ENCODE peak calls at places on chromosomes 12 and 14, in eight cellular contexts. J is HCT116; C is fibroblast of the aortic adventitia; G is neural progenitor cell; Z is bronchial epithelial cell; Q is stomach; I is CD8-positive, alpha-beta T cell; O is AG04450. Y is an unnamed sample.

GRCh38 chr12:70849265-70849960 is 71.1 kb downstream of the PTPRR start:
- DNase-seq in Z (peak; percentile 41), J (peak; percentile 16), I (no peak), Q (no peak), C (peak; percentile 87), G (no peak), O (no peak), Y (no peak)

GRCh38 chr12:25241171-25242020 is 9.3 kb downstream of the KRAS start:
- DNase-seq in G (peak; percentile 51), Z (peak; percentile 56), C (peak; percentile 79), O (no peak), I (peak; percentile 32), J (peak; percentile 18), Q (no peak), Y (no peak)

GRCh38 chr14:35046751-35047536 is 872 bp downstream of the FAM177A1 start:
- DNase-seq in O (no peak), G (no peak), Z (peak; percentile 50), Q (peak; percentile 58), I (no peak), C (peak; percentile 15), J (no peak), Y (peak; percentile 78)

GRCh38 chr12:22234561-22234960 is 99.9 kb downstream of the ST8SIA1 start:
- DNase-seq in J (no peak), O (no peak), C (peak; percentile 86), Q (no peak), G (no peak), Z (peak; percentile 55), I (no peak), Y (no peak)

GRCh38 chr14:65080954-65081747 is 21.2 kb downstream of the MAX start:
- DNase-seq in J (no peak), O (no peak), Z (no peak), Q (no peak), G (no peak), I (no peak), C (peak; percentile 30), Y (no peak)

GRCh38 chr12:109927622-109928021 is 27.5 kb downstream of the TCHP start:
- DNase-seq in C (peak; percentile 51), I (peak; percentile 34), G (peak; percentile 60), O (no peak), Z (peak; percentile 18), J (peak; percentile 28), Q (peak; percentile 27), Y (no peak)

GRCh38 chr12:122467983-122468382 is 32.7 kb downstream of the ZCCHC8 start:
- DNase-seq in I (no peak), J (no peak), C (no peak), O (no peak), G (no peak), Z (peak; percentile 99), Q (no peak), Y (peak; percentile 7)

GRCh38 chr14:22007278-22008097 is 333.9 kb upstream of the OR4E1 start:
- DNase-seq in G (no peak), I (no peak), C (no peak), Z (no peak), J (no peak), Q (no peak), O (no peak), Y (no peak)

GRCh38 chr14:59630281-59630963 is 53.8 kb upstream of the CCDC175 start:
- DNase-seq in Z (no peak), I (no peak), O (no peak), Q (no peak), G (peak; percentile 82), J (no peak), C (no peak), Y (no peak)

GRCh38 chr12:66061557-66062279 is 68.8 kb downstream of the LLPH start:
- DNase-seq in O (no peak), G (peak; percentile 50), C (no peak), Z (peak; percentile 10), I (no peak), Q (no peak), J (no peak), Y (no peak)

GRCh38 chr12:101935769-101936741 is 58.7 kb downstream of the DRAM1 start:
- DNase-seq in C (peak; percentile 99), Q (no peak), Z (peak; percentile 99), G (no peak), O (peak; percentile 93), J (no peak), I (no peak), Y (no peak)

GRCh38 chr14:60323199-60323891 is 74.3 kb downstream of the PPM1A start:
- DNase-seq in G (no peak), O (no peak), C (no peak), J (no peak), I (no peak), Z (no peak), Q (no peak), Y (no peak)

GRCh38 chr14:28671425-28671824 is 95.2 kb upstream of the FOXG1 start:
- DNase-seq in O (no peak), G (no peak), Z (peak; percentile 85), J (no peak), Q (no peak), C (peak; percentile 61), I (no peak), Y (no peak)

GRCh38 chr14:92263681-92264080 is 59.3 kb upstream of the SLC24A4 start:
- DNase-seq in Q (no peak), C (no peak), J (no peak), O (no peak), G (no peak), I (no peak), Z (no peak), Y (no peak)

GRCh38 chr14:92253381-92253894 is 69.5 kb upstream of the SLC24A4 start:
- DNase-seq in I (no peak), C (no peak), Q (no peak), O (no peak), Z (no peak), J (no peak), G (peak; percentile 45), Y (no peak)

GRCh38 chr14:92254786-92255185 is 68.2 kb upstream of the SLC24A4 start:
- DNase-seq in G (peak; percentile 72), O (peak; percentile 3), Q (no peak), C (peak; percentile 52), J (no peak), I (no peak), Z (no peak), Y (no peak)

GRCh38 chr14:92259613-92260357 is 63.2 kb upstream of the SLC24A4 start:
- DNase-seq in I (no peak), O (no peak), G (peak; percentile 34), Z (no peak), J (no peak), Q (no peak), C (no peak), Y (no peak)

GRCh38 chr14:92258934-92259333 is 64.0 kb upstream of the SLC24A4 start:
- DNase-seq in Z (no peak), I (no peak), G (no peak), J (no peak), C (no peak), Q (no peak), O (no peak), Y (no peak)
- H3K4me3 ChIP-seq in Z (no peak overlapping the region), I (no peak overlapping the region), G (no peak overlapping the region), J (no peak overlapping the region), C (no peak overlapping the region), Q (no peak overlapping the region), O (no peak overlapping the region), Y (no peak overlapping the region)

DNA sequence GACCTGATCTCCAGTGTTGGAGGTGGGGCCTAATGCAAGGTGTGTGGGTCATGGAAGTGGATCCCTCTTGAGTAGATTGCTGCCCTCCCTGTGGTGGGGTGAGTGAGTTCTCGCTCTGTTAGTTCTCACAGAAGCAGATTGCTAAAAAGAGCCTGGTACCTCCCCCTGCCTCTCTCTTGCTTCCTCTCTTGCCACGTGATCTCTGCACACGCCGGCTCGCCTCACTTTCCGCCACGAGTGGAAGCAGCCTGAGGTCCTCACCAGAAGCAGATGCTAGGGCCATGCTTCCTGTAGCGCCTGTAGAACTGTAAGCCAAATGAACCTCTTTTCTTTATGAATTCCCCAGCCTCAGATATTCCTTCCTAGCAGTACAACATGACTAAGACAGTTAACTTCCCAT is 76.1 kb downstream of the ETV6 start:
- DNase-seq in Z (peak; percentile 70), C (no peak), G (no peak), J (no peak), Q (no peak), O (no peak), I (no peak), Y (no peak)
- H3K4me3 ChIP-seq in Z (no peak overlapping the region), C (no peak overlapping the region), G (no peak overlapping the region), J (no peak overlapping the region), Q (no peak overlapping the region), O (no peak overlapping the region), I (no peak overlapping the region), Y (no peak overlapping the region)

DNA sequence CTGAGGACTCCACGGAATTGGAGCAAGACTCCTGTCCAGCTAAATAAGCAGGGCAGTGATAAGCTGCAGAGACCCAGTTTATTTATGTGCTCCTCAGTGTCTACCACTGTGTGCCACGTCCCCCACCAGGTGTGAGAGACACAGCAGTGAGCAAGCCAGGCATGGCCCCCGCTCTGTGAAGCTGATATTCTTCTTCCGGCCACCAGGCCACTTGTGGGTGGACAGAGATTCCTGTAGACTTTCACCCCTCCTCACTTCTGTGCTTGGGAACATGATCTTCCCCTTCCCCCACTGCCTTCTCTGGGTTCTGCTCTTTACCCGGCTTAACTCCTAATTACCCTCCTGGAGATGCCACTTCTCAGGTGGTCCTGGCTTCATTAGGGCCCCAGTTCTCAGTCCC is 21.2 kb downstream of the BRAP start:
- DNase-seq in G (peak; percentile 16), J (no peak), O (no peak), I (no peak), Z (no peak), C (no peak), Q (no peak), Y (no peak)
- H3K4me3 ChIP-seq in G (no peak overlapping the region), J (no peak overlapping the region), O (no peak overlapping the region), I (no peak overlapping the region), Z (no peak overlapping the region), C (no peak overlapping the region), Q (no peak overlapping the region), Y (no peak overlapping the region)

DNA sequence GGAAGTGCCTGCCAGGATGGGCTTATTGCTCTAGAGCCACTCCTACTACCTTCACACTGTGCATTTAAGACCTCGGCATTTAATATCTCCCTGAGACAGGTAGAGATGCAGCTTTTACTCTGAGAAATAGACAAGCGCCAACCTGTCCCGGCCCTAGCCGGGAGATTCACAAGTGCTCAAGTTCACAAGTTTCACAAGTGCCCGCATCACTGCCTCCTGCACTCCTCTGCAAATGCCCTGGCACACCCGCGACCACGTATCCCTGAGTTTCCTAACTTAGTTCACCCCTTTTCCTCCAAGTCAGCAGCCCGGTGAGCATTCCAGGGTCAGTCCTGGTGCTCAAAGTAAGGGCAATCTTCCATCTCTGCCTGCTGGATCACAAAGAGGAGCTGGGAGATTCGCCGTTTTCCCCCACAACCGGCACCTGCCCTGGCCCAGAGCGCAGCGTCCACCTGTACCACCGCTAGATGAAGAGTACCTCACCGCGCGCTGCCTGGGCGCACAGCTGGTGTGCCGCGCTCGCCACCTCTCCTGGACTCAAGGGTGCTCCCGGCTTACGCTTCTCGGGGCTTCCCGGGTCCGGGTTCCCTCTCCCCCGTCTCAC is 5.0 kb upstream of the SLC38A4 start:
- DNase-seq in Q (no peak), I (no peak), J (no peak), G (peak; percentile 40), Z (peak; percentile 61), O (no peak), C (no peak), Y (no peak)
- H3K4me3 ChIP-seq in Q (peak overlapping the region; percentile 41), I (no peak overlapping the region), J (no peak overlapping the region), G (peak overlapping the region; percentile 63), Z (peak overlapping the region; percentile 44), O (peak overlapping the region; percentile 55), C (peak overlapping the region; percentile 49), Y (peak overlapping the region; percentile 24)

GRCh38 chr14:102320033-102320660 is 601 bp downstream of the ZNF839 start:
- DNase-seq in I (peak; percentile 54), J (no peak), C (peak; percentile 58), G (peak; percentile 62), O (no peak), Z (peak; percentile 12), Q (peak; percentile 49), Y (no peak)
- H3K4me3 ChIP-seq in I (peak overlapping the region; percentile 71), J (peak overlapping the region; percentile 91), C (peak overlapping the region; percentile 84), G (peak overlapping the region; percentile 92), O (peak overlapping the region; percentile 79), Z (peak overlapping the region; percentile 74), Q (peak overlapping the region; percentile 72), Y (peak overlapping the region; percentile 98)

Y was measured in RWPE2.